ENCODE peak calls at places on chromosomes 6 and 20, in six cellular contexts. Q is H1, V is HepG2, J is K562, Z is GM12892, G is GM12878. S is an unnamed sample.

GRCh38 chr6:12114055-12114503 is 102.0 kb downstream of the HIVEP1 start:
- DNase-seq in Q (no peak), V (no peak), J (no peak), Z (no peak), G (no peak), S (no peak)

GRCh38 chr6:159910342-159910741 is 19.6 kb downstream of the MAS1 start:
- DNase-seq in Q (no peak), V (no peak), J (no peak), Z (no peak), G (no peak), S (no peak)

GRCh38 chr6:105459884-105460283 is 57.0 kb upstream of the PREP start:
- DNase-seq in Q (no peak), V (no peak), J (no peak), Z (no peak), G (peak), S (no peak)

GRCh38 chr6:83927470-83927869 is 68.0 kb downstream of the CYB5R4 start:
- DNase-seq in Q (no peak), V (no peak), J (no peak), Z (no peak), G (no peak), S (no peak)

GRCh38 chr6:41441598-41442205 is 104.5 kb upstream of the FOXP4 start:
- DNase-seq in Q (no peak), V (no peak), J (no peak), Z (no peak), G (no peak), S (no peak)

GRCh38 chr6:6781877-6782236 is 193.3 kb downstream of the LY86 start:
- DNase-seq in Q (no peak), V (no peak), J (no peak), Z (no peak), G (no peak), S (no peak)

GRCh38 chr20:1624811-1625690 is 5.2 kb upstream of the SIRPB1 start:
- DNase-seq in Q (no peak), V (no peak), J (no peak), Z (no peak), G (no peak), S (no peak)

GRCh38 chr6:53504438-53505030 is 40.4 kb downstream of the GCLC start:
- DNase-seq in Q (no peak), V (no peak), J (no peak), Z (no peak), G (no peak), S (no peak)

GRCh38 chr20:62596486-62596885 is 45.8 kb upstream of the SLCO4A1 start:
- DNase-seq in Q (no peak), V (no peak), J (no peak), Z (no peak), G (no peak), S (no peak)

GRCh38 chr6:101626264-101626663 is 232.8 kb downstream of the GRIK2 start:
- DNase-seq in Q (no peak), V (no peak), J (no peak), Z (no peak), G (no peak), S (no peak)

GRCh38 chr6:20569000-20569610 is 34.8 kb downstream of the CDKAL1 start:
- DNase-seq in Q (no peak), V (no peak), J (no peak), Z (no peak), G (no peak), S (no peak)

GRCh38 chr6:117484052-117484646 is 1.7 kb downstream of the DCBLD1 start:
- DNase-seq in Q (no peak), V (no peak), J (no peak), Z (no peak), G (no peak), S (no peak)

GRCh38 chr6:117483645-117484016 is 1.2 kb downstream of the DCBLD1 start:
- DNase-seq in Q (no peak), V (peak), J (no peak), Z (no peak), G (no peak), S (no peak)

GRCh38 chr6:117481926-117482239 is 591 bp upstream of the DCBLD1 start:
- DNase-seq in Q (no peak), V (no peak), J (no peak), Z (no peak), G (no peak), S (no peak)

GRCh38 chr6:117482240-117483003 is at the start of gene DCBLD1:
- DNase-seq in Q (no peak), V (peak), J (peak), Z (peak), G (no peak), S (peak)

GRCh38 chr6:117483004-117483644 is 650 bp downstream of the DCBLD1 start:
- DNase-seq in Q (no peak), V (peak), J (peak), Z (no peak), G (no peak), S (no peak)
- TF ChIP-seq POLR2A in Q (no peak), V (peak), J (peak), Z (no peak), G (peak), S (no peak)

GRCh38 chr20:17852323-17852722 is 116.3 kb downstream of the SNX5 start:
- DNase-seq in Q (no peak), V (no peak), J (no peak), Z (no peak), G (no peak), S (no peak)

GRCh38 chr20:17856024-17856564 is 112.5 kb downstream of the SNX5 start:
- DNase-seq in Q (no peak), V (peak), J (no peak), Z (peak), G (peak), S (peak)

GRCh38 chr20:17857639-17858449 is 110.8 kb downstream of the SNX5 start:
- DNase-seq in Q (no peak), V (no peak), J (no peak), Z (no peak), G (no peak), S (no peak)

GRCh38 chr20:17856837-17857605 is 111.6 kb downstream of the SNX5 start:
- DNase-seq in Q (no peak), V (no peak), J (no peak), Z (no peak), G (no peak), S (no peak)

GRCh38 chr20:17854307-17854903 is 114.2 kb downstream of the SNX5 start:
- DNase-seq in Q (no peak), V (peak), J (no peak), Z (no peak), G (no peak), S (no peak)
- TF ChIP-seq POLR2AphosphoS5 in Q (no peak), V (no peak), J (no peak), Z (no peak), G (no peak), S (no peak)

DNA sequence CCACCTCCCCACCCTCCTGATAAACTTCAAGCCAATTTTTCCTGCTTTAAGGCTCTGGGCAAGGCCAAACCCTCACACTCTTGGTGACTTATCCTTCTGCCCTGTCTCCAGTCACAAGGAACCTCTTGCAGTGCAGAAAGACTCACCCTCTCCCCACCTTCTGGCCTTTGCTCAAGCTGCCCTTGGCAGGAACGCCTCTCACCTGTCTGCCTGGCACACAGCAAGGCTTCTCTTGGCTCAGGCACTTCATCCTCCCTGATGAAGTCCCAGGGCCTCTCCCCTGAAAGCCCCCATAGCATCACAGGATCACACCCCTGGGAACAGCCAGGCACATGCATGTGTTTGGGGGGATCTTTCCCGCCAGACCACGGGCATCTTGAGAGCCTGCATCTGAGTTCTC is 68.8 kb upstream of the NNAT start:
- DNase-seq in Q (no peak), V (no peak), J (no peak), Z (no peak), G (no peak), S (no peak)
- TF ChIP-seq TAF1 in Q (no peak), V (no peak), J (no peak), Z (no peak), G (no peak), S (no peak)

GRCh38 chr20:38751360-38751976 is 3.2 kb downstream of the ACTR5 start:
- DNase-seq in Q (no peak), V (peak), J (peak), Z (no peak), G (no peak), S (no peak)

GRCh38 chr20:38755324-38755910 is 7.2 kb downstream of the ACTR5 start:
- DNase-seq in Q (no peak), V (no peak), J (no peak), Z (no peak), G (no peak), S (no peak)

GRCh38 chr20:38754924-38755323 is 6.7 kb downstream of the ACTR5 start:
- DNase-seq in Q (no peak), V (no peak), J (no peak), Z (no peak), G (no peak), S (no peak)

GRCh38 chr20:38748863-38749153 is 548 bp downstream of the ACTR5 start:
- DNase-seq in Q (no peak), V (no peak), J (no peak), Z (no peak), G (no peak), S (no peak)

GRCh38 chr20:38752029-38752428 is 3.8 kb downstream of the ACTR5 start:
- DNase-seq in Q (no peak), V (no peak), J (no peak), Z (no peak), G (no peak), S (no peak)
- TF ChIP-seq POLR2A in Q (no peak), V (no peak), J (no peak), Z (no peak), G (no peak), S (no peak)

GRCh38 chr20:50121858-50122271 is 8.9 kb upstream of the UBE2V1 start:
- DNase-seq in Q (no peak), V (no peak), J (peak), Z (no peak), G (no peak), S (no peak)
- TF ChIP-seq POLR2AphosphoS5 in Q (no peak), V (no peak), J (no peak), Z (no peak), G (no peak), S (no peak)

GRCh38 chr6:73389854-73390253 is 4.8 kb upstream of the DDX43 start:
- DNase-seq in Q (no peak), V (no peak), J (no peak), Z (no peak), G (no peak), S (no peak)

GRCh38 chr6:73391735-73392134 is 2.9 kb upstream of the DDX43 start:
- DNase-seq in Q (no peak), V (no peak), J (no peak), Z (no peak), G (no peak), S (no peak)

GRCh38 chr6:73388433-73388799 is 6.2 kb upstream of the DDX43 start:
- DNase-seq in Q (no peak), V (no peak), J (no peak), Z (no peak), G (no peak), S (no peak)

GRCh38 chr6:73393278-73393677 is 1.4 kb upstream of the DDX43 start:
- DNase-seq in Q (no peak), V (no peak), J (no peak), Z (no peak), G (no peak), S (no peak)

GRCh38 chr6:73388800-73389512 is 5.7 kb upstream of the DDX43 start:
- DNase-seq in Q (peak), V (peak), J (peak), Z (peak), G (no peak), S (peak)
- TF ChIP-seq TAF1 in Q (peak), V (no peak), J (peak), Z (no peak), G (no peak), S (no peak)

GRCh38 chr20:52191132-52191435 is 495 bp downstream of the ZFP64 start:
- DNase-seq in Q (no peak), V (no peak), J (no peak), Z (no peak), G (no peak), S (no peak)

GRCh38 chr20:52190437-52191131 is 995 bp downstream of the ZFP64 start:
- DNase-seq in Q (no peak), V (peak), J (peak), Z (peak), G (no peak), S (peak)

GRCh38 chr20:52193133-52193532 is 1.6 kb upstream of the ZFP64 start:
- DNase-seq in Q (no peak), V (no peak), J (no peak), Z (no peak), G (no peak), S (no peak)

GRCh38 chr20:52192296-52193007 is 873 bp upstream of the ZFP64 start:
- DNase-seq in Q (no peak), V (peak), J (peak), Z (no peak), G (peak), S (peak)

GRCh38 chr20:52191436-52192295 is at the start of gene ZFP64:
- DNase-seq in Q (no peak), V (peak), J (peak), Z (peak), G (no peak), S (peak)
- TF ChIP-seq POLR2A in Q (no peak), V (peak), J (peak), Z (peak), G (peak), S (peak)